ENCODE peak calls at places on chromosomes 7 and 10, in five cellular contexts. X is left ventricle myocardium inferior, O is cardiac muscle cell, U is progenitor cell of endocrine pancreas, L is NCI-H1105. Z is an unnamed sample.

GRCh38 chr10:61835909-61836232 is 65.6 kb upstream of the ARID5B start:
- DNase-seq in U (no peak), O (peak; percentile 35), X (no peak), L (no peak), Z (no peak)

GRCh38 chr10:109877546-109877945 is 45.8 kb downstream of the XPNPEP1 start:
- DNase-seq in L (no peak), X (no peak), O (no peak), U (no peak), Z (no peak)

GRCh38 chr7:104851268-104851667 is 162.7 kb upstream of the KMT2E start:
- DNase-seq in X (no peak), U (no peak), L (no peak), O (no peak), Z (no peak)

GRCh38 chr10:71254834-71255539 is 42.6 kb downstream of the UNC5B start:
- DNase-seq in L (no peak), U (no peak), X (no peak), O (no peak), Z (no peak)

GRCh38 chr7:28645866-28646265 is 233.5 kb downstream of the CREB5 start:
- DNase-seq in X (no peak), L (no peak), O (no peak), U (no peak), Z (no peak)

GRCh38 chr10:42926831-42927230 is 144.2 kb downstream of the BMS1 start:
- DNase-seq in X (no peak), L (no peak), O (peak; percentile 77), U (no peak), Z (no peak)

GRCh38 chr7:112204776-112205347 is 1.3 kb downstream of the DOCK4 start:
- DNase-seq in X (no peak), U (no peak), L (no peak), O (peak; percentile 25), Z (peak; percentile 42)

GRCh38 chr10:93471110-93471651 is 11.0 kb downstream of the MYOF start:
- DNase-seq in L (no peak), U (no peak), X (no peak), O (peak; percentile 91), Z (no peak)

GRCh38 chr10:74150151-74151056 is at the start of gene AP3M1:
- DNase-seq in L (peak; percentile 81), X (peak; percentile 84), U (peak; percentile 63), O (no peak), Z (peak; percentile 76)

GRCh38 chr10:132447446-132448247 is 50.6 kb downstream of the PWWP2B start:
- DNase-seq in O (peak; percentile 71), X (no peak), L (no peak), U (no peak), Z (no peak)

Z was measured in NCI-H2029 treated with DMSO at 0.1 percent for 48 hours.